ENCODE peak calls at places on chromosomes 12 and 14, in four cellular contexts. K is IMR-90; Z is iris pigment epithelial cell; Q is CD8-positive, alpha-beta memory T cell. G is an unnamed sample.

GRCh38 chr14:69344171-69344570 is 53.9 kb downstream of the ERH start:
- DNase-seq in K (no peak), Z (no peak), Q (no peak), G (no peak)

GRCh38 chr12:56086608-56087007 is 6.6 kb downstream of the ERBB3 start:
- DNase-seq in K (no peak), Z (no peak), Q (no peak), G (no peak)

GRCh38 chr12:85698937-85699336 is 137.3 kb downstream of the RASSF9 start:
- DNase-seq in K (no peak), Z (no peak), Q (no peak), G (no peak)

GRCh38 chr14:51603495-51603894 is 48.2 kb upstream of the FRMD6 start:
- DNase-seq in K (no peak), Z (peak), Q (no peak), G (no peak)

GRCh38 chr14:93654599-93654998 is 133.7 kb downstream of the PRIMA1 start:
- DNase-seq in K (no peak), Z (no peak), Q (no peak), G (no peak)

GRCh38 chr12:107207931-107208515 is 114.7 kb upstream of the CRY1 start:
- DNase-seq in K (peak), Z (peak), Q (no peak), G (peak)

GRCh38 chr14:92690171-92691011 is 58.0 kb downstream of the LGMN start:
- DNase-seq in K (peak), Z (peak), Q (no peak), G (peak)

GRCh38 chr14:106141242-106142220 is 615.1 kb downstream of the TMEM121 start:
- DNase-seq in K (no peak), Z (no peak), Q (no peak), G (no peak)

GRCh38 chr14:61559641-61560201 is 135.6 kb upstream of the HIF1A start:
- DNase-seq in K (no peak), Z (no peak), Q (no peak), G (no peak)

GRCh38 chr14:54291491-54292191 is 105.2 kb upstream of the CDKN3 start:
- DNase-seq in K (no peak), Z (no peak), Q (no peak), G (no peak)

GRCh38 chr12:113082486-113083148 is 26.1 kb downstream of the DTX1 start:
- DNase-seq in K (no peak), Z (no peak), Q (no peak), G (no peak)

GRCh38 chr14:35897616-35898111 is 71.5 kb downstream of the BRMS1L start:
- DNase-seq in K (no peak), Z (no peak), Q (no peak), G (no peak)

GRCh38 chr12:124863409-124864325 is at the start of gene SCARB1:
- DNase-seq in K (peak), Z (peak), Q (peak), G (peak)

GRCh38 chr12:112418248-112418595 is 525 bp upstream of the PTPN11 start:
- DNase-seq in K (peak), Z (no peak), Q (no peak), G (peak)

GRCh38 chr12:24044973-24045703 is 95.7 kb upstream of the SOX5 start:
- DNase-seq in K (no peak), Z (peak), Q (no peak), G (no peak)

GRCh38 chr12:127294651-127295205 is 972.2 kb upstream of the TMEM132C start:
- DNase-seq in K (no peak), Z (no peak), Q (no peak), G (no peak)

GRCh38 chr14:71355324-71356201 is 448.3 kb downstream of the PCNX1 start:
- DNase-seq in K (peak), Z (peak), Q (no peak), G (no peak)

GRCh38 chr12:68240079-68240478 is 13.3 kb downstream of the IL22 start:
- DNase-seq in K (peak), Z (peak), Q (no peak), G (peak)

GRCh38 chr12:24664151-24664550 is 284.8 kb downstream of the BCAT1 start:
- DNase-seq in K (peak), Z (peak), Q (no peak), G (no peak)

GRCh38 chr14:71155743-71156142 is 248.5 kb downstream of the PCNX1 start:
- DNase-seq in K (no peak), Z (no peak), Q (no peak), G (no peak)

GRCh38 chr12:106246891-106247730 is 709 bp downstream of the CKAP4 start:
- DNase-seq in K (peak), Z (peak), Q (peak), G (peak)

GRCh38 chr14:72952171-72952570 is 25.9 kb downstream of the DCAF4 start:
- DNase-seq in K (no peak), Z (no peak), Q (no peak), G (no peak)

GRCh38 chr14:37116933-37117844 is 55.2 kb downstream of the SLC25A21 start:
- DNase-seq in K (peak), Z (peak), Q (no peak), G (peak)

GRCh38 chr14:31387091-31387490 is 33.3 kb downstream of the HEATR5A start:
- DNase-seq in K (no peak), Z (no peak), Q (no peak), G (no peak)

GRCh38 chr14:60396718-60397343 is 89.0 kb downstream of the C14orf39 start:
- DNase-seq in K (peak), Z (peak), Q (no peak), G (no peak)